ENCODE peak calls at places on chromosome 13, in six cellular contexts. Y, G, F, A, C and H are unnamed samples.

GRCh38 chr13:58882556-58882955 is 1251.0 kb downstream of the PCDH17 start:
- DNase-seq in Y (no peak), A (no peak), C (no peak), G (no peak), F (no peak), H (no peak)

GRCh38 chr13:21010621-21011020 is 50.8 kb downstream of the LATS2 start:
- DNase-seq in A (no peak), Y (no peak), F (no peak), G (peak; percentile 47), C (no peak), H (no peak)

GRCh38 chr13:113969973-113970611 is 3.8 kb downstream of the C13orf46 start:
- DNase-seq in A (no peak), F (peak; percentile 92), G (no peak), C (no peak), Y (no peak), H (peak; percentile 32)

GRCh38 chr13:94764576-94765321 is 52.4 kb upstream of the SOX21 start:
- DNase-seq in F (no peak), Y (no peak), A (no peak), C (no peak), G (no peak), H (no peak)

GRCh38 chr13:28314879-28315278 is 176.5 kb downstream of the PAN3 start:
- DNase-seq in Y (no peak), G (no peak), F (no peak), A (no peak), C (no peak), H (no peak)

GRCh38 chr13:27261376-27261775 is 9.3 kb upstream of the RASL11A start:
- DNase-seq in A (no peak), G (no peak), F (no peak), Y (no peak), C (no peak), H (no peak)

GRCh38 chr13:109897988-109898623 is 111.7 kb upstream of the IRS2 start:
- DNase-seq in C (no peak), Y (no peak), F (no peak), A (no peak), G (no peak), H (no peak)

GRCh38 chr13:47829684-47830083 is 171.4 kb downstream of the SUCLA2 start:
- DNase-seq in G (peak; percentile 21), C (no peak), F (no peak), Y (no peak), A (no peak), H (no peak)

GRCh38 chr13:20968745-20969144 is 66.2 kb upstream of the XPO4 start:
- DNase-seq in F (no peak), Y (no peak), G (no peak), C (no peak), A (no peak), H (no peak)

GRCh38 chr13:72696590-72696989 is 30.8 kb downstream of the MZT1 start:
- DNase-seq in A (no peak), F (no peak), G (peak; percentile 10), Y (no peak), C (no peak), H (no peak)

GRCh38 chr13:98447881-98448641 is 128.8 kb downstream of the STK24 start:
- DNase-seq in Y (no peak), A (peak; percentile 63), F (peak; percentile 39), G (no peak), C (no peak), H (no peak)

GRCh38 chr13:100860866-100861265 is 186.3 kb upstream of the TMTC4 start:
- DNase-seq in F (no peak), Y (no peak), G (peak; percentile 10), C (no peak), A (no peak), H (no peak)

GRCh38 chr13:94233401-94233800 is 246.1 kb downstream of the DCT start:
- DNase-seq in G (peak; percentile 96), F (no peak), C (peak; percentile 24), Y (no peak), A (no peak), H (peak; percentile 69)

GRCh38 chr13:28136916-28137315 is 1.4 kb upstream of the PAN3 start:
- DNase-seq in A (no peak), F (no peak), G (no peak), Y (no peak), C (no peak), H (no peak)

GRCh38 chr13:46170268-46170667 is 11.7 kb downstream of the LCP1 start:
- DNase-seq in G (no peak), Y (no peak), A (no peak), F (no peak), C (no peak), H (no peak)
- TF ChIP-seq POLR2A in G (no peak), Y (no peak), A (no peak), F (no peak), C (no peak), H (no peak)

GRCh38 chr13:81990652-81991051 is 1649.7 kb upstream of the SPRY2 start:
- DNase-seq in Y (no peak), A (no peak), C (no peak), G (no peak), F (no peak), H (no peak)
- TF ChIP-seq POLR2A in Y (no peak), A (no peak), C (no peak), G (no peak), F (no peak), H (no peak)

GRCh38 chr13:77386880-77387606 is 60.1 kb upstream of the MYCBP2 start:
- DNase-seq in G (peak; percentile 33), A (no peak), F (no peak), C (no peak), Y (peak; percentile 74), H (no peak)
- TF ChIP-seq POLR2A in G (no peak), A (no peak), F (no peak), C (no peak), Y (no peak), H (no peak)

GRCh38 chr13:42048323-42048624 is 174 bp upstream of the DGKH start:
- DNase-seq in Y (no peak), G (no peak), A (no peak), F (no peak), C (no peak), H (no peak)
- TF ChIP-seq POLR2A in Y (no peak), G (no peak), A (no peak), F (no peak), C (no peak), H (no peak)

DNA sequence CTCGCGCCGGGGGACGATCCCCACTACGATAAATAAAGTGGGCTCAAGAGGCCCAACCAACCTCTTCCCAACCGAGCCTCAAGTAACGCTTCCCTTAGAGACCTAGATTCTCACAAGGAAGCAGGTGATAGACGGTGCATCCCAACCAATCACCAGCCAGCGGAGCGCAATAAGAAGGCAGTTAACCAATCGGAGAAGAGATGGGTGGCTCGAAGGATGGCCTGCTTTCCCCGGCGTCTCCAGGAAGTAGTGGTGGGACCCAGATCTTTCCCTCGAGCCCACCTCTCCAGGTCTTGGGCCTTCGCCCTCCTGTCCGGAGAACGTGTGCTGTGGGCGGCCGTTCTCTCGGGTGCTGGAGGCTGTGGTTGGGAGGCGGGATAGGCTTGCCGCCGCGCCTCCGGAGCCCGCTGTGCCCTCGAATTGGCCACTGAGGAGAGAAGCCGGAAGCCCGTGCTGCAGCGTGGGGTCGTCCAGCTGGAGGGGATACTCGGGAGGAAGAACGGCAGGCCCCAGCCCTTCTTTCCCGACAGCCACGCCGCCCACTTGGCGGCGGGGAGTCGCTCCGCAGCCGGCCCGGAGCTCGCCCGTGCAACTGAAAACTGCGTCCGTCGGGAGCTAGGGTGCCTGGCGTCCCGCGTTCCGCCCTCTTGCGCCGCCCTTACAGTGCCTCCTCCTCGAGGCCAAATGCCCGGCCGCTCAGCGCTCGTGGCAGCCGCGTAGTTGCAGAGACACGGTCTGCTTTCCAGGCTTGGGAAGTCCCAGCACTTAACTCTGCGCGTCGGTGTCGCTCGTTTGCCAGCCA is at the start of gene RNF6:
- DNase-seq in G (peak; percentile 99), A (peak; percentile 96), Y (peak; percentile 97), F (peak; percentile 94), C (peak; percentile 92), H (peak; percentile 98)
- TF ChIP-seq POLR2A in G (peak; percentile 72), A (no peak), Y (no peak), F (peak; percentile 89), C (peak; percentile 11), H (peak; percentile 29)

GRCh38 chr13:46165485-46166220 is 16.3 kb downstream of the LCP1 start:
- DNase-seq in F (no peak), G (no peak), C (no peak), A (no peak), Y (no peak), H (no peak)
- TF ChIP-seq POLR2A in F (no peak), G (no peak), C (no peak), A (no peak), Y (no peak), H (no peak)

GRCh38 chr13:32428581-32429072 is 697 bp upstream of the N4BP2L1 start:
- DNase-seq in C (no peak), F (no peak), Y (no peak), A (no peak), G (no peak), H (no peak)

GRCh38 chr13:32425158-32425557 is 2.8 kb downstream of the N4BP2L1 start:
- DNase-seq in F (no peak), Y (no peak), G (no peak), C (no peak), A (no peak), H (no peak)

GRCh38 chr13:32427852-32428580 is at the start of gene N4BP2L1:
- DNase-seq in F (peak; percentile 81), G (no peak), C (peak; percentile 75), Y (peak; percentile 79), A (peak; percentile 75), H (peak; percentile 87)

GRCh38 chr13:32426191-32426980 is 1.5 kb downstream of the N4BP2L1 start:
- DNase-seq in C (no peak), A (no peak), G (no peak), Y (no peak), F (no peak), H (no peak)

GRCh38 chr13:32426981-32427851 is 714 bp downstream of the N4BP2L1 start:
- DNase-seq in F (peak; percentile 64), G (peak; percentile 29), C (peak; percentile 57), A (peak; percentile 57), Y (peak; percentile 47), H (peak; percentile 83)
- TF ChIP-seq POLR2A in F (peak; percentile 34), G (no peak), C (no peak), A (no peak), Y (no peak), H (no peak)